ENCODE peak calls at places on chromosomes 6 and 20, in four cellular contexts. C is A549, M is K562, L is HepG2. S is an unnamed sample.

GRCh38 chr6:117619178-117619577 is 16.9 kb upstream of the GOPC start:
- DNase-seq in C (no peak), M (no peak), L (no peak), S (no peak)

GRCh38 chr6:132969188-132969587 is 154.8 kb downstream of the RPS12 start:
- DNase-seq in C (peak; percentile 33), M (no peak), L (no peak), S (no peak)

GRCh38 chr6:21906826-21907225 is 313.3 kb downstream of the SOX4 start:
- DNase-seq in C (no peak), M (no peak), L (no peak), S (no peak)

GRCh38 chr6:6557504-6557839 is 31.0 kb upstream of the LY86 start:
- DNase-seq in C (no peak), M (no peak), L (no peak), S (no peak)

GRCh38 chr6:33944686-33945411 is 141.0 kb upstream of the MLN start:
- DNase-seq in C (no peak), M (peak; percentile 60), L (no peak), S (no peak)

GRCh38 chr6:126123226-126123625 is 136.9 kb downstream of the TRMT11 start:
- DNase-seq in C (no peak), M (peak; percentile 75), L (no peak), S (no peak)

GRCh38 chr20:6588296-6588695 is 179.2 kb upstream of the BMP2 start:
- DNase-seq in C (no peak), M (no peak), L (no peak), S (no peak)

GRCh38 chr6:28922004-28922840 is 1.6 kb downstream of the TRIM27 start:
- DNase-seq in C (peak; percentile 68), M (peak; percentile 85), L (peak; percentile 90), S (no peak)

GRCh38 chr20:59403962-59404314 is 103.5 kb downstream of the EDN3 start:
- DNase-seq in C (no peak), M (no peak), L (no peak), S (no peak)

GRCh38 chr6:159809149-159809548 is 9.1 kb downstream of the PNLDC1 start:
- DNase-seq in C (no peak), M (no peak), L (no peak), S (peak; percentile 16)

GRCh38 chr6:68727699-68728098 is 92.6 kb downstream of the ADGRB3 start:
- DNase-seq in C (no peak), M (no peak), L (no peak), S (no peak)

GRCh38 chr20:53611449-53611894 is 17.8 kb upstream of the ZNF217 start:
- DNase-seq in C (peak; percentile 90), M (no peak), L (no peak), S (peak; percentile 82)

GRCh38 chr6:163347021-163347446 is 67.5 kb upstream of the QKI start:
- DNase-seq in C (no peak), M (no peak), L (no peak), S (no peak)

GRCh38 chr6:33905081-33905609 is 101.3 kb upstream of the MLN start:
- DNase-seq in C (no peak), M (peak; percentile 94), L (no peak), S (peak; percentile 9)

GRCh38 chr20:36099106-36099505 is 55.4 kb upstream of the EPB41L1 start:
- DNase-seq in C (no peak), M (no peak), L (no peak), S (no peak)

GRCh38 chr6:75438186-75438880 is 55.3 kb downstream of the FILIP1 start:
- DNase-seq in C (no peak), M (no peak), L (no peak), S (no peak)

GRCh38 chr6:66578362-66578761 is 871.3 kb upstream of the EYS start:
- DNase-seq in C (no peak), M (no peak), L (no peak), S (no peak)

GRCh38 chr6:91449539-91449938 is 862.7 kb upstream of the MAP3K7 start:
- DNase-seq in C (no peak), M (no peak), L (no peak), S (no peak)

GRCh38 chr20:63106765-63107448 is 100.1 kb upstream of the BHLHE23 start:
- DNase-seq in C (no peak), M (no peak), L (no peak), S (no peak)

GRCh38 chr6:3381233-3382065 is 75.4 kb downstream of the SLC22A23 start:
- DNase-seq in C (no peak), M (no peak), L (no peak), S (no peak)

GRCh38 chr6:16006681-16007080 is 122.2 kb upstream of the MYLIP start:
- DNase-seq in C (no peak), M (no peak), L (no peak), S (no peak)

GRCh38 chr6:195861-196360 is 96.4 kb upstream of the DUSP22 start:
- DNase-seq in C (no peak), M (no peak), L (no peak), S (no peak)

GRCh38 chr20:57960803-57961575 is 251.2 kb upstream of the PMEPA1 start:
- DNase-seq in C (no peak), M (no peak), L (no peak), S (no peak)

GRCh38 chr6:167827588-167828324 is 1.0 kb downstream of the AFDN start:
- DNase-seq in C (peak; percentile 19), M (peak; percentile 62), L (peak; percentile 74), S (no peak)

GRCh38 chr20:63048516-63049190 is 41.9 kb upstream of the BHLHE23 start:
- DNase-seq in C (no peak), M (no peak), L (no peak), S (no peak)

GRCh38 chr6:18107061-18107460 is 15.4 kb downstream of the NHLRC1 start:
- DNase-seq in C (no peak), M (no peak), L (no peak), S (no peak)

GRCh38 chr6:75418233-75418632 is 75.4 kb downstream of the FILIP1 start:
- DNase-seq in C (peak; percentile 91), M (no peak), L (no peak), S (no peak)

GRCh38 chr6:2858678-2859324 is 17.1 kb upstream of the SERPINB1 start:
- DNase-seq in C (no peak), M (no peak), L (no peak), S (no peak)

GRCh38 chr20:62716198-62716940 is 7.7 kb downstream of the NTSR1 start:
- DNase-seq in C (no peak), M (no peak), L (no peak), S (no peak)

GRCh38 chr6:143896096-143896880 is 32.0 kb downstream of the ZC2HC1B start:
- DNase-seq in C (no peak), M (no peak), L (no peak), S (no peak)

GRCh38 chr6:144320746-144321145 is 35.6 kb downstream of the UTRN start:
- DNase-seq in C (no peak), M (no peak), L (no peak), S (no peak)

GRCh38 chr6:67219336-67219735 is 1415.7 kb upstream of the ADGRB3 start:
- DNase-seq in C (no peak), M (no peak), L (no peak), S (no peak)

GRCh38 chr20:5000263-5001173 is 792 bp downstream of the SLC23A2 start:
- DNase-seq in C (no peak), M (peak; percentile 21), L (peak; percentile 54), S (no peak)

GRCh38 chr6:12751694-12752304 is 35.2 kb downstream of the PHACTR1 start:
- DNase-seq in C (peak; percentile 14), M (peak; percentile 49), L (peak; percentile 35), S (no peak)

GRCh38 chr6:24431045-24431451 is 28.3 kb downstream of the MRS2 start:
- DNase-seq in C (peak; percentile 57), M (peak; percentile 68), L (peak; percentile 65), S (no peak)

GRCh38 chr20:18625907-18626655 is 38.2 kb downstream of the DTD1 start:
- DNase-seq in C (no peak), M (no peak), L (no peak), S (no peak)

GRCh38 chr20:18624948-18625347 is 37.1 kb downstream of the DTD1 start:
- DNase-seq in C (no peak), M (peak; percentile 35), L (no peak), S (no peak)

GRCh38 chr20:18623156-18623555 is 35.3 kb downstream of the DTD1 start:
- DNase-seq in C (no peak), M (no peak), L (no peak), S (no peak)

GRCh38 chr20:18615020-18615652 is 27.3 kb downstream of the DTD1 start:
- DNase-seq in C (no peak), M (no peak), L (no peak), S (no peak)

DNA sequence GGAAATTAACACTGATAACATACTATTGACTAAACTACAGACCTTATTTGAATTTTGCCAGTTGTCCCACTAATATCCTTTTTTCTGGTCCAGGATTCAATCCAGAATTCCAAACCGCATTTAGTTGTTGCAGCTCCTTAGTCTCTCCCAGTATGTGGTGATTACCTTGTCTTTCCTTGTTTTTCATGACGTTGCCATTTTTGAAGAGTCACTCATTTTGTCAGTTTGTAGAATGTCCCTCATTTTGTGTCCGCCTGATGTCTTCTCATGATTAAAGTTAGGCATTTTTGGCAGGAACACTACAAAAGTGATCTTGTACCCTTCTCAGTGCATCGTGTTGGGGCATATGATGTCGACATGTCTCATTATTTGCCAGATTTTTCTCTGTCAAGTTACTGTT is 33.1 kb downstream of the DTD1 start:
- DNase-seq in C (no peak), M (no peak), L (no peak), S (no peak)
- TF ChIP-seq POLR2AphosphoS2 in C (no peak), M (no peak), L (no peak), S (no peak)

GRCh38 chr20:18077157-18077556 is 19.4 kb upstream of the OVOL2 start:
- DNase-seq in C (no peak), M (no peak), L (peak; percentile 28), S (no peak)

DNA sequence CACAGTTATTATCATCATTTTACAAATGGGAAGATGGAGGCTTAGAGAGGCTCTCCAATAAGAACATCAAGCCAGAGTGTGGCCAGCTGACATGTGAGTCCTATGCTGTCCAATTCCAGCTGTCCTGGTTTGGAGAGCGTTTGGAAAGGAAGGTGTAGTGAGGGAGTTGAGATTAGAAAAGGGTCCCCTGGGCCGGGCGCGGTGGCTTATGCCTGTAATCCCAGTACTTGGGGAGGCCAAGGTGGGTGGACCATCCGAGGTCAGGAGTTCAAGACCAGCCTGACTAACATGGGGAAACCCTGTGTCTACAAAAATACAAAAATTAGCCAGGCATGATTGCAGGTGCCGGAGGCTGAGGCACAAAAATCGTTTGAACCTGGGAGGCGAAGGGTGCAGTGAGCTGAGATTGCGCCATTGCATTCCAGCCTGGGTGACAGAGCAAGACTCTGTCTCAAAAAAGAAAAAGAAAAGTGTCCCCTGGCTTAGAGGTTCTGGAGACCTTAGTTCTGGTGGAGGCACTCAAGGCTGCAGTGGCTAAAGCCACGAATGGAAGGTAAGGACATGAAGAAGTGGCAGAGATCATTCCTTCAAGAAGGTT is 22.1 kb upstream of the OVOL2 start:
- DNase-seq in C (no peak), M (no peak), L (no peak), S (no peak)
- TF ChIP-seq POLR2AphosphoS2 in C (no peak), M (no peak), L (no peak), S (no peak)

GRCh38 chr6:63899550-63899949 is 263.9 kb downstream of the PHF3 start:
- DNase-seq in C (peak; percentile 1), M (no peak), L (no peak), S (no peak)
- TF ChIP-seq POLR2AphosphoS2 in C (no peak), M (no peak), L (no peak), S (no peak)

DNA sequence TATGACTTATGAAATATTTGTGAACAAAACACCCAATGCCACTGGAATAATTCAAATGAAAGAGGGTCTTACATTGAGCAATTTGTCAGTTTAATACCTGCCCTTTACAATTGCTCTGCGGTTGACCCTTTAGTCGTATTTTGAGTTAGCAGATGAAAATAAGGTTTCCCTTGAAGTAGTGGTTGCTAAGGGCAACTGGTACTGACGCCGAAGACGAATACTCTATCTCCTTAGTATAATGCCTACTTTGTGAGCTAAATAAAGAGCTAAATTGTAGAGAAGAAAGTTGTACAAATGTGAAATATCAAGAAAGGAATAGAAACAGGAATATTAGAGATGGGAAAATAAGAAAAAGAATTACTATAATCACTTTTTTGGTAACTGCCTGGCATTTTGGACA is 69.4 kb downstream of the KCNQ5 start:
- DNase-seq in C (no peak), M (no peak), L (no peak), S (no peak)
- TF ChIP-seq POLR2AphosphoS2 in C (no peak), M (no peak), L (no peak), S (no peak)